ENCODE peak calls at places on chromosomes 5 and 9, in six cellular contexts. One of them, this sample, is unnamed.
A peak's percentile ranks its signal among the peaks of the same experiment; 100 is the strongest.

GRCh38 chr5:33792559-33792958 is 99.2 kb downstream of the ADAMTS12 start:
- DNase-seq in upper lobe of left lung: no peak
- DNase-seq in ascending aorta: no peak
- DNase-seq in cardiac muscle cell: no peak
- DNase-seq in left ventricle myocardium inferior: no peak
- DNase-seq in mammary epithelial cell: no peak
- DNase-seq in this sample: no peak

GRCh38 chr9:16501098-16501663 is 369.3 kb downstream of the BNC2 start:
- DNase-seq in mammary epithelial cell: peak; percentile 84
- DNase-seq in left ventricle myocardium inferior: no peak
- DNase-seq in upper lobe of left lung: no peak
- DNase-seq in cardiac muscle cell: no peak
- DNase-seq in ascending aorta: no peak
- DNase-seq in this sample: peak; percentile 54

GRCh38 chr9:111399772-111400563 is 69.9 kb upstream of the OR2K2 start:
- DNase-seq in cardiac muscle cell: no peak
- DNase-seq in ascending aorta: no peak
- DNase-seq in left ventricle myocardium inferior: no peak
- DNase-seq in mammary epithelial cell: peak; percentile 56
- DNase-seq in upper lobe of left lung: no peak
- DNase-seq in this sample: peak; percentile 11

GRCh38 chr5:65152131-65152530 is 329.6 kb downstream of the ADAMTS6 start:
- DNase-seq in left ventricle myocardium inferior: no peak
- DNase-seq in ascending aorta: no peak
- DNase-seq in cardiac muscle cell: no peak
- DNase-seq in mammary epithelial cell: no peak
- DNase-seq in upper lobe of left lung: no peak
- DNase-seq in this sample: peak; percentile 63

GRCh38 chr5:141326088-141326854 is 4.0 kb upstream of the PCDHGA1 start:
- DNase-seq in cardiac muscle cell: peak; percentile 59
- DNase-seq in mammary epithelial cell: peak; percentile 68
- DNase-seq in left ventricle myocardium inferior: peak; percentile 74
- DNase-seq in ascending aorta: no peak
- DNase-seq in upper lobe of left lung: peak; percentile 48
- DNase-seq in this sample: peak; percentile 81

GRCh38 chr9:124135813-124136365 is 121.9 kb upstream of the NEK6 start:
- DNase-seq in ascending aorta: no peak
- DNase-seq in upper lobe of left lung: no peak
- DNase-seq in cardiac muscle cell: no peak
- DNase-seq in left ventricle myocardium inferior: no peak
- DNase-seq in mammary epithelial cell: no peak
- DNase-seq in this sample: no peak

GRCh38 chr9:126965541-126966428 is 51.2 kb downstream of the RALGPS1 start:
- DNase-seq in left ventricle myocardium inferior: peak; percentile 47
- DNase-seq in cardiac muscle cell: peak; percentile 45
- DNase-seq in ascending aorta: no peak
- DNase-seq in upper lobe of left lung: no peak
- DNase-seq in mammary epithelial cell: peak; percentile 27
- DNase-seq in this sample: peak; percentile 81

GRCh38 chr5:31759925-31760324 is 121.0 kb downstream of the PDZD2 start:
- DNase-seq in ascending aorta: no peak
- DNase-seq in cardiac muscle cell: no peak
- DNase-seq in left ventricle myocardium inferior: no peak
- DNase-seq in mammary epithelial cell: no peak
- DNase-seq in upper lobe of left lung: no peak
- DNase-seq in this sample: no peak

GRCh38 chr9:98182889-98183599 is 9.4 kb downstream of the CORO2A start:
- DNase-seq in left ventricle myocardium inferior: no peak
- DNase-seq in ascending aorta: no peak
- DNase-seq in upper lobe of left lung: no peak
- DNase-seq in cardiac muscle cell: no peak
- DNase-seq in mammary epithelial cell: no peak
- DNase-seq in this sample: no peak

GRCh38 chr5:93717162-93717561 is 24.2 kb downstream of the POU5F2 start:
- DNase-seq in ascending aorta: no peak
- DNase-seq in cardiac muscle cell: peak; percentile 62
- DNase-seq in mammary epithelial cell: peak; percentile 28
- DNase-seq in left ventricle myocardium inferior: no peak
- DNase-seq in upper lobe of left lung: peak; percentile 44
- DNase-seq in this sample: peak; percentile 44

GRCh38 chr9:104276709-104277245 is 182.7 kb downstream of the SMC2 start:
- DNase-seq in ascending aorta: no peak
- DNase-seq in mammary epithelial cell: peak; percentile 58
- DNase-seq in upper lobe of left lung: no peak
- DNase-seq in left ventricle myocardium inferior: no peak
- DNase-seq in cardiac muscle cell: no peak
- DNase-seq in this sample: peak; percentile 59

GRCh38 chr5:131005963-131006684 is 158.9 kb downstream of the HINT1 start:
- DNase-seq in upper lobe of left lung: no peak
- DNase-seq in left ventricle myocardium inferior: no peak
- DNase-seq in mammary epithelial cell: peak; percentile 10
- DNase-seq in cardiac muscle cell: peak; percentile 5
- DNase-seq in ascending aorta: no peak
- DNase-seq in this sample: peak; percentile 39

GRCh38 chr5:178356459-178356872 is 123.9 kb upstream of the PHYKPL start:
- DNase-seq in ascending aorta: no peak
- DNase-seq in upper lobe of left lung: no peak
- DNase-seq in cardiac muscle cell: no peak
- DNase-seq in left ventricle myocardium inferior: peak; percentile 44
- DNase-seq in mammary epithelial cell: no peak
- DNase-seq in this sample: no peak

GRCh38 chr9:123468541-123468940 is 112.5 kb downstream of the CRB2 start:
- DNase-seq in left ventricle myocardium inferior: no peak
- DNase-seq in ascending aorta: no peak
- DNase-seq in upper lobe of left lung: no peak
- DNase-seq in cardiac muscle cell: no peak
- DNase-seq in mammary epithelial cell: no peak
- DNase-seq in this sample: no peak

GRCh38 chr5:41869150-41869738 is 981 bp downstream of the OXCT1 start:
- DNase-seq in left ventricle myocardium inferior: peak; percentile 84
- DNase-seq in mammary epithelial cell: peak; percentile 42
- DNase-seq in ascending aorta: no peak
- DNase-seq in cardiac muscle cell: no peak
- DNase-seq in upper lobe of left lung: no peak
- DNase-seq in this sample: peak; percentile 55

GRCh38 chr5:41871866-41872265 is 1.6 kb upstream of the OXCT1 start:
- DNase-seq in cardiac muscle cell: no peak
- DNase-seq in upper lobe of left lung: no peak
- DNase-seq in mammary epithelial cell: peak; percentile 47
- DNase-seq in left ventricle myocardium inferior: no peak
- DNase-seq in ascending aorta: no peak
- DNase-seq in this sample: peak; percentile 86

GRCh38 chr5:41870621-41871048 is 410 bp upstream of the OXCT1 start:
- DNase-seq in left ventricle myocardium inferior: no peak
- DNase-seq in mammary epithelial cell: no peak
- DNase-seq in ascending aorta: no peak
- DNase-seq in upper lobe of left lung: no peak
- DNase-seq in cardiac muscle cell: no peak
- DNase-seq in this sample: no peak

GRCh38 chr5:41874512-41875060 is 4.4 kb upstream of the OXCT1 start:
- DNase-seq in upper lobe of left lung: no peak
- DNase-seq in left ventricle myocardium inferior: no peak
- DNase-seq in ascending aorta: no peak
- DNase-seq in mammary epithelial cell: no peak
- DNase-seq in cardiac muscle cell: no peak
- DNase-seq in this sample: no peak

GRCh38 chr5:41869739-41870620 is at the start of gene OXCT1:
- DNase-seq in ascending aorta: peak; percentile 37
- DNase-seq in cardiac muscle cell: peak; percentile 90
- DNase-seq in upper lobe of left lung: peak; percentile 85
- DNase-seq in left ventricle myocardium inferior: peak; percentile 82
- DNase-seq in mammary epithelial cell: peak; percentile 91
- DNase-seq in this sample: peak; percentile 92
- H3K4me3 ChIP-seq in ascending aorta: peak within 1 kb of the TSS; percentile 84
- H3K4me3 ChIP-seq in cardiac muscle cell: peak within 1 kb of the TSS; percentile 78
- H3K4me3 ChIP-seq in upper lobe of left lung: peak within 1 kb of the TSS; percentile 78
- H3K4me3 ChIP-seq in left ventricle myocardium inferior: peak within 1 kb of the TSS; percentile 87
- H3K4me3 ChIP-seq in mammary epithelial cell: peak within 1 kb of the TSS; percentile 92
- H3K4me3 ChIP-seq in this sample: peak within 1 kb of the TSS; percentile 96

DNA sequence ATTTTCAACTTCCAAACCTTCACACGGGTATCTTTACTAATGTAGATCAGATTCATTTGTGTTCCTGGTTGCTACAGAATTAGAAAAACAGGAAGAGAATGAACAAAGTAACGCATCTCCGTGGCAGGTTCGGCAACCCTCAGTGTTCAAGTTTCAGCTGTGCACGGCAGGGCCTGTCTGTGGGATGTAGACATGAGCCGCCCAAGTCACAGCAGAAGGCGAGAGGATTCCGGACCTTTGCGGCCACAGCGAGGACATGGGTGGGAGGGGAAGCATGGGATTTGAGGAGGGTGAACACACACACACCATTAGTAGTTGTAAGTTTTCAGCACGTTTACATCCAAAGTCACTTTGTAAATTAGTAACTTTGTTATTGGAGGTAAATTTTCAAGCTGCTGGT is 31.7 kb upstream of the CEP72 start:
- DNase-seq in left ventricle myocardium inferior: no peak
- DNase-seq in upper lobe of left lung: no peak
- DNase-seq in cardiac muscle cell: no peak
- DNase-seq in mammary epithelial cell: no peak
- DNase-seq in ascending aorta: no peak
- DNase-seq in this sample: no peak
- H3K27me3 ChIP-seq in left ventricle myocardium inferior: peaks cover 68% of the 10 kb centered on the region
- H3K27me3 ChIP-seq in upper lobe of left lung: peaks cover 7% of the 10 kb centered on the region
- H3K27me3 ChIP-seq in cardiac muscle cell: peaks cover 2% of the 10 kb centered on the region
- H3K27me3 ChIP-seq in mammary epithelial cell: peaks cover 2% of the 10 kb centered on the region
- H3K27me3 ChIP-seq in ascending aorta: peaks cover 5% of the 10 kb centered on the region
- H3K27me3 ChIP-seq in this sample: peaks cover 56% of the 10 kb centered on the region

GRCh38 chr5:159048298-159048697 is 51.4 kb downstream of the EBF1 start:
- DNase-seq in left ventricle myocardium inferior: no peak
- DNase-seq in cardiac muscle cell: no peak
- DNase-seq in upper lobe of left lung: no peak
- DNase-seq in ascending aorta: no peak
- DNase-seq in mammary epithelial cell: no peak
- DNase-seq in this sample: no peak

GRCh38 chr5:159052282-159053011 is 47.3 kb downstream of the EBF1 start:
- DNase-seq in mammary epithelial cell: no peak
- DNase-seq in left ventricle myocardium inferior: no peak
- DNase-seq in upper lobe of left lung: no peak
- DNase-seq in ascending aorta: no peak
- DNase-seq in cardiac muscle cell: no peak
- DNase-seq in this sample: no peak

GRCh38 chr5:159051431-159052281 is 48.1 kb downstream of the EBF1 start:
- DNase-seq in cardiac muscle cell: peak; percentile 76
- DNase-seq in ascending aorta: no peak
- DNase-seq in mammary epithelial cell: no peak
- DNase-seq in left ventricle myocardium inferior: peak; percentile 67
- DNase-seq in upper lobe of left lung: peak; percentile 36
- DNase-seq in this sample: peak; percentile 47

GRCh38 chr5:159049844-159050318 is 49.8 kb downstream of the EBF1 start:
- DNase-seq in cardiac muscle cell: no peak
- DNase-seq in ascending aorta: no peak
- DNase-seq in left ventricle myocardium inferior: no peak
- DNase-seq in mammary epithelial cell: no peak
- DNase-seq in upper lobe of left lung: no peak
- DNase-seq in this sample: peak; percentile 87

DNA sequence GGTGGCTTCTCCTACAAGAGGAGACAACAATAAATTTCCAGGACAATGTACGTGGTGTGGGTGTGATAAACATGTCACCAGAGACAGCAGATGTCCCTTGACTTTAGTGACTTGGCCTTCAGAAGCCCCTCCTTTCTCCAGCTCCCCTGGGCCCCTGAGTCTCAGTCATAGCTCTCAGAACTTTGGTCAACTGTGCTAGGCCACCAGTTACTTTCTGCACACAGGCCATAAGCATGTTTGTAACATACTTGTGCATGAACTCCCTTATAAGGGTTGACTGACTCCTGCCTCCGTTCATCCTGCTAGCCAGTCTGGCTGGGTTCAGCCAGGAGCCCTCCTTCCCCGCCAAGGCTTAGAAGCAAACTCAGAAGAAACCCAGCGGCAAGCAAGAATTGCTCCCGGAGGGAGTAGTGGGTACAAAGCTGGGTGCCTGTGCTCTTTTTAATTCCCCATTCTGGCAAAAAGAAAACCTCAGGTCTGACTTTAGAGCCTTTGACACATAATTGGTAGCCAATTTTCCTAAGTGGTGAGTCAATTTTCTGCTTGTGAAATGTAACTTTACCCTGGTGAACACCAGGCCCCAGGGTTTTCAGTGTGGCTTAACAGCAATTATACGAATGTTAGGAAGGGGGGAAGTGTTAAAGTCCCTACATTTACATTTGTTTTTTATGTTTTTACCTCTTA is 49.2 kb downstream of the EBF1 start:
- DNase-seq in ascending aorta: no peak
- DNase-seq in mammary epithelial cell: no peak
- DNase-seq in left ventricle myocardium inferior: no peak
- DNase-seq in upper lobe of left lung: no peak
- DNase-seq in cardiac muscle cell: no peak
- DNase-seq in this sample: peak; percentile 56
- H3K4me3 ChIP-seq in ascending aorta: peak overlapping the region; percentile 64
- H3K4me3 ChIP-seq in mammary epithelial cell: no peak overlapping the region
- H3K4me3 ChIP-seq in left ventricle myocardium inferior: peak overlapping the region; percentile 58
- H3K4me3 ChIP-seq in upper lobe of left lung: no peak overlapping the region
- H3K4me3 ChIP-seq in cardiac muscle cell: no peak overlapping the region
- H3K4me3 ChIP-seq in this sample: peak overlapping the region; percentile 74

GRCh38 chr9:82513976-82514735 is 525.6 kb downstream of the SPATA31D1 start:
- DNase-seq in mammary epithelial cell: no peak
- DNase-seq in cardiac muscle cell: no peak
- DNase-seq in left ventricle myocardium inferior: no peak
- DNase-seq in upper lobe of left lung: no peak
- DNase-seq in ascending aorta: no peak
- DNase-seq in this sample: no peak
- H3K27me3 ChIP-seq in mammary epithelial cell: no peaks in the 10 kb centered on the region
- H3K27me3 ChIP-seq in cardiac muscle cell: peaks cover 22% of the 10 kb centered on the region
- H3K27me3 ChIP-seq in left ventricle myocardium inferior: no peaks in the 10 kb centered on the region
- H3K27me3 ChIP-seq in upper lobe of left lung: no peaks in the 10 kb centered on the region
- H3K27me3 ChIP-seq in ascending aorta: no peaks in the 10 kb centered on the region
- H3K27me3 ChIP-seq in this sample: peaks cover 8% of the 10 kb centered on the region

DNA sequence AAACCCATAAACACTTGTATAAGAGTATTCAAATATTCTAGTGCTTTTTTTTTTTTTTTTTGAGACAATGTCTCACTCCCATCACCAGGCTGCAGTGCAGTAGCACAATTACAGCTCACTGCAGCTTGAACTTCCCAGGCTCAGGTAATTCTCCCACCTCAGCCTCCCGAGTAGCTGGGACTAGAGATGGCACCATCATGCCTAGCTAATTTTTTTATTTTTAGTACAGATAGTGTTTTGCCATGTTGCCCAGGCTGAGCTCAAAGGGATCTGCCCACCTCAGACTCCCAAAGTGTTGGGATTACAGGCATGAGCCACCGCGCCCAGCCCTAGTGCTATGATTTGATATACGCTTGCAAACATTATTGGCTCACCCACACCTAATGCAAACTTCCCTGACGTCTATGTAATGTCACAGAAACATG is 11.8 kb downstream of the IL6ST start:
- DNase-seq in left ventricle myocardium inferior: no peak
- DNase-seq in mammary epithelial cell: no peak
- DNase-seq in upper lobe of left lung: peak; percentile 25
- DNase-seq in ascending aorta: no peak
- DNase-seq in cardiac muscle cell: no peak
- DNase-seq in this sample: no peak
- H3K4me3 ChIP-seq in left ventricle myocardium inferior: no peak overlapping the region
- H3K4me3 ChIP-seq in mammary epithelial cell: no peak overlapping the region
- H3K4me3 ChIP-seq in upper lobe of left lung: no peak overlapping the region
- H3K4me3 ChIP-seq in ascending aorta: no peak overlapping the region
- H3K4me3 ChIP-seq in cardiac muscle cell: no peak overlapping the region
- H3K4me3 ChIP-seq in this sample: no peak overlapping the region

GRCh38 chr9:130665431-130666392 is 1.3 kb downstream of the PRDM12 start:
- DNase-seq in cardiac muscle cell: no peak
- DNase-seq in mammary epithelial cell: no peak
- DNase-seq in left ventricle myocardium inferior: no peak
- DNase-seq in upper lobe of left lung: no peak
- DNase-seq in ascending aorta: no peak
- DNase-seq in this sample: no peak
- H3K27me3 ChIP-seq in cardiac muscle cell: peaks cover 97% of the 10 kb centered on the region
- H3K27me3 ChIP-seq in mammary epithelial cell: peaks cover 62% of the 10 kb centered on the region
- H3K27me3 ChIP-seq in left ventricle myocardium inferior: peaks cover 89% of the 10 kb centered on the region
- H3K27me3 ChIP-seq in upper lobe of left lung: peaks cover 63% of the 10 kb centered on the region
- H3K27me3 ChIP-seq in ascending aorta: peaks cover 33% of the 10 kb centered on the region
- H3K27me3 ChIP-seq in this sample: peaks cover 55% of the 10 kb centered on the region